ENCODE peak calls at places on chromosome 13, in four cellular contexts. B is T-helper 17 cell, O is T follicular helper cell, S is HT-29. W is an unnamed sample.
A peak's percentile ranks its signal among the peaks of the same experiment; 100 is the strongest.

GRCh38 chr13:46901721-46902120 is 4.9 kb upstream of the HTR2A start:
- DNase-seq in B (no peak), O (no peak), S (no peak), W (no peak)

GRCh38 chr13:72920097-72920496 is 138.2 kb downstream of the PIBF1 start:
- DNase-seq in B (no peak), O (no peak), S (no peak), W (no peak)

GRCh38 chr13:74444161-74444571 is 310.0 kb upstream of the KLF12 start:
- DNase-seq in B (no peak), O (no peak), S (no peak), W (no peak)

GRCh38 chr13:79869326-79869725 is 388.4 kb downstream of the NDFIP2 start:
- DNase-seq in B (no peak), O (no peak), S (peak; percentile 94), W (no peak)

GRCh38 chr13:90867336-90867683 is 480.2 kb upstream of the MIR17HG start:
- DNase-seq in B (no peak), O (no peak), S (peak; percentile 94), W (no peak)

GRCh38 chr13:99517984-99518383 is 16.7 kb downstream of the TM9SF2 start:
- DNase-seq in B (no peak), O (no peak), S (no peak), W (no peak)

GRCh38 chr13:36814465-36814864 is 4.6 kb upstream of the RFXAP start:
- DNase-seq in B (no peak), O (no peak), S (peak; percentile 28), W (no peak)

GRCh38 chr13:110398564-110399507 is 91.8 kb downstream of the COL4A2 start:
- DNase-seq in B (no peak), O (no peak), S (peak; percentile 17), W (no peak)

GRCh38 chr13:55244991-55245644 is 1895.6 kb upstream of the PRR20A start:
- DNase-seq in B (no peak), O (no peak), S (peak; percentile 43), W (no peak)

GRCh38 chr13:112332727-112333126 is 43.4 kb upstream of the SPACA7 start:
- DNase-seq in B (no peak), O (no peak), S (no peak), W (no peak)

GRCh38 chr13:36712785-36713184 is 39.0 kb downstream of the SERTM1 start:
- DNase-seq in B (no peak), O (no peak), S (no peak), W (no peak)

GRCh38 chr13:103187621-103188020 is 121.4 kb upstream of the SLC10A2 start:
- DNase-seq in B (no peak), O (no peak), S (peak; percentile 19), W (no peak)

GRCh38 chr13:73060251-73061160 is 1.7 kb downstream of the KLF5 start:
- DNase-seq in B (no peak), O (no peak), S (peak; percentile 90), W (no peak)

GRCh38 chr13:65095118-65095517 is 2135.0 kb downstream of the PCDH9 start:
- DNase-seq in B (no peak), O (no peak), S (no peak), W (no peak)

GRCh38 chr13:23654111-23655110 is 84.2 kb downstream of the TNFRSF19 start:
- DNase-seq in B (no peak), O (no peak), S (no peak), W (no peak)

GRCh38 chr13:95784891-95785290 is 108.0 kb downstream of the DNAJC3 start:
- DNase-seq in B (no peak), O (no peak), S (no peak), W (no peak)

GRCh38 chr13:27403252-27403678 is 21.2 kb upstream of the GTF3A start:
- DNase-seq in B (no peak), O (no peak), S (peak; percentile 67), W (no peak)

GRCh38 chr13:112869202-112870061 is 99.6 kb upstream of the MCF2L start:
- DNase-seq in B (no peak), O (no peak), S (no peak), W (no peak)